ENCODE peak calls at places on chromosome 3, in six cellular contexts. O, R, M, L, Y and H are unnamed samples.

GRCh38 chr3:184733181-184733580 is 21.3 kb upstream of the MAGEF1 start:
- DNase-seq in O (no peak), M (no peak), Y (no peak), R (no peak), L (no peak), H (no peak)

GRCh38 chr3:134859341-134859740 is 64.3 kb downstream of the EPHB1 start:
- DNase-seq in M (no peak), Y (no peak), R (no peak), L (no peak), O (no peak), H (no peak)

GRCh38 chr3:138049157-138049919 is 39.4 kb downstream of the CLDN18 start:
- DNase-seq in L (no peak), M (peak; percentile 18), O (no peak), R (no peak), Y (no peak), H (no peak)

GRCh38 chr3:4821331-4821730 is 157.9 kb upstream of the BHLHE40 start:
- DNase-seq in M (no peak), R (no peak), O (no peak), L (no peak), Y (no peak), H (no peak)

GRCh38 chr3:51434746-51435323 is 43.8 kb downstream of the RBM15B start:
- DNase-seq in L (peak; percentile 61), R (peak; percentile 40), M (peak; percentile 45), Y (no peak), O (no peak), H (peak; percentile 64)

GRCh38 chr3:32423956-32424558 is 32.4 kb downstream of the CMTM7 start:
- DNase-seq in L (peak; percentile 46), Y (no peak), R (no peak), O (no peak), M (no peak), H (no peak)

GRCh38 chr3:185630182-185630622 is 44.1 kb downstream of the SENP2 start:
- DNase-seq in Y (peak; percentile 70), R (peak; percentile 89), L (no peak), M (no peak), O (no peak), H (no peak)

GRCh38 chr3:72679540-72680198 is 168.6 kb downstream of the SHQ1 start:
- DNase-seq in M (no peak), R (no peak), L (peak; percentile 11), O (no peak), Y (no peak), H (peak; percentile 69)

GRCh38 chr3:48553886-48554845 is 2.4 kb downstream of the PFKFB4 start:
- DNase-seq in O (no peak), L (no peak), Y (peak; percentile 12), R (peak; percentile 22), M (no peak), H (no peak)

GRCh38 chr3:106473576-106474506 is 605.0 kb upstream of the CBLB start:
- DNase-seq in O (no peak), L (no peak), R (no peak), M (no peak), Y (no peak), H (no peak)

GRCh38 chr3:139339219-139339906 is 4.5 kb upstream of the MRPS22 start:
- DNase-seq in O (no peak), M (no peak), Y (no peak), R (no peak), L (no peak), H (no peak)

GRCh38 chr3:71521940-71522876 is 61.3 kb downstream of the FOXP1 start:
- DNase-seq in R (peak; percentile 40), O (no peak), L (peak; percentile 24), M (no peak), Y (no peak), H (no peak)

GRCh38 chr3:73530030-73530411 is 94.7 kb downstream of the PDZRN3 start:
- DNase-seq in O (no peak), R (no peak), Y (no peak), M (no peak), L (no peak), H (peak; percentile 37)

GRCh38 chr3:69737396-69737795 is 1.9 kb upstream of the MITF start:
- DNase-seq in L (no peak), M (no peak), O (no peak), R (no peak), Y (no peak), H (no peak)

GRCh38 chr3:69739204-69740102 is at the start of gene MITF:
- DNase-seq in M (peak; percentile 80), L (no peak), Y (peak; percentile 97), O (peak; percentile 97), R (peak; percentile 97), H (peak; percentile 82)

GRCh38 chr3:69740103-69741021 is 1.1 kb downstream of the MITF start:
- DNase-seq in Y (peak; percentile 40), R (peak; percentile 65), M (no peak), L (no peak), O (no peak), H (no peak)

GRCh38 chr3:69738859-69739203 is 433 bp upstream of the MITF start:
- DNase-seq in L (no peak), M (no peak), O (no peak), Y (no peak), R (peak; percentile 53), H (no peak)

DNA sequence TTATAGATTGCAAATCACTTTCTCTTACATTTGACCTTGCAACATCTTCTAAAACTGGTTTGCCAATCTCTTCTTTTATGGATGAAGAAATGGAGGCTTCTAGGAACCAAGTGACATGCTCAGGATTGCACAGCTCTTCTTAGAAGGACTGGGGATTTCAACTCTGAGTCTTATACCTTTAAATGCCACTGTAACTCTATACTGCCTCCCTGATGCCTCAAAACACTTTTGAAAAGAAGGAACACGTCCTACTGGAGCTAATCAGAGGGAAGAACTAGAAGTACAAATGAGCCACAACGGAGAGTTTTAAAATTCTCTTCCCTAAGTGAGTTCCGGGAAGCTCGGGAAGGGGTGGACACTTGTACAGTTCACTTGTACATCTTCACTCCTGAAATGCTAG is 973 bp upstream of the MITF start:
- DNase-seq in L (no peak), Y (no peak), R (no peak), O (no peak), M (no peak), H (no peak)
- H3K4me3 ChIP-seq in L (no peak overlapping the region), Y (peak overlapping the region; percentile 67), R (peak overlapping the region; percentile 63), O (peak overlapping the region; percentile 93), M (peak overlapping the region; percentile 98), H (peak overlapping the region; percentile 78)

GRCh38 chr3:151393146-151393831 is 8.7 kb upstream of the P2RY12 start:
- DNase-seq in L (no peak), R (no peak), O (no peak), M (no peak), Y (no peak), H (no peak)

GRCh38 chr3:151387443-151388241 is 3.1 kb upstream of the P2RY12 start:
- DNase-seq in L (no peak), M (no peak), Y (no peak), O (no peak), R (peak; percentile 35), H (no peak)

GRCh38 chr3:151394611-151395010 is 10.1 kb upstream of the P2RY12 start:
- DNase-seq in O (no peak), R (no peak), M (no peak), Y (no peak), L (no peak), H (no peak)

GRCh38 chr3:151393961-151394360 is 9.4 kb upstream of the P2RY12 start:
- DNase-seq in R (no peak), O (no peak), M (no peak), Y (no peak), L (no peak), H (no peak)

DNA sequence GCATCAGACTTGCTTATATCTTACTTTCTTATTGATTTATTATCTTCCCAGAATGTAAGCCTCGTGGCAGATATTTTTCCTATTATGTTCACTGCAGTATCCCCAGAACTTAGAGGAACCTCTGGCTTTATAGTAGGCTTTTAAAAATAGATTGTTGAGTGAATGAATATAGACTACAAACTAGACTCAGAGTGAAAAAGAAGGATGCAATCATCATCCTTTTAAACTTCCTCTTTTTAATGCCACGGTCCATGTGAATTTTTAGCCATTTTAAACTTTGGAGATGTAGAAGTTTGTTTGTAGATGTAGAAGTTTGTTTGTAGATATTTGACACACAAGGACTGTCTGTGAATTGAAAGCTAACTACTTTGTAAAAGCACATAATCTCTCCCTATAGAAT is 7.2 kb upstream of the P2RY12 start:
- DNase-seq in O (no peak), M (no peak), R (no peak), Y (no peak), L (no peak), H (no peak)
- H3K4me1 ChIP-seq in O (no peaks in the 10 kb centered on the region), M (peaks cover 3% of the 10 kb centered on the region), R (no peaks in the 10 kb centered on the region), Y (no peaks in the 10 kb centered on the region), L (peaks cover 3% of the 10 kb centered on the region), H (no peaks in the 10 kb centered on the region)

GRCh38 chr3:133442518-133442917 is 42.7 kb downstream of the BFSP2 start:
- DNase-seq in R (no peak), L (no peak), O (no peak), Y (no peak), M (no peak), H (no peak)

GRCh38 chr3:133444071-133444774 is 44.4 kb downstream of the BFSP2 start:
- DNase-seq in M (no peak), Y (no peak), O (no peak), L (peak; percentile 67), R (no peak), H (peak; percentile 36)

GRCh38 chr3:133441867-133442270 is 42.0 kb downstream of the BFSP2 start:
- DNase-seq in M (no peak), R (no peak), L (no peak), Y (no peak), O (no peak), H (no peak)

GRCh38 chr3:133447751-133448477 is 48.1 kb downstream of the BFSP2 start:
- DNase-seq in O (no peak), M (no peak), R (no peak), Y (no peak), L (peak; percentile 83), H (no peak)

DNA sequence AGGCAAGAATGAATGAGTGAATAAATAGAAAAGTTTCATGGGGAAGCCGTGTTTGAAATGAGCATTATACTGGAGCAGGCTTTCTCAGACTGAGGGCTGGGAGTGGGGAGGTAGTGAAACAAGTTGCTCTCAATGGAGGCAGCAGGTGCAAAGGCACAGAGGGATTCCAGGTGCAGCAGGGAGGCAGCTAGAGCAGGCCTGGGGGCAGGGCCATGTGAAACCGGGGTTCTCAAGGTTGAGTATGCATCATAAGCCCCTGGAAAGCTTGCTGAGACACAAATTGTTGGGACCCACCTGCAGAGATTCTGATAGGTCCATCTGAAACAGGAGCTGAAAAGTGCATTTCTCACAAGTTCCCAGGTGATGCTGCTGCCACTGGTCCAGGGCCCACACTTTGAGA is 45.3 kb downstream of the BFSP2 start:
- DNase-seq in Y (no peak), O (no peak), L (peak; percentile 87), M (no peak), R (no peak), H (no peak)
- H3K27ac ChIP-seq in Y (no peak overlapping the region), O (no peak overlapping the region), L (peak overlapping the region; percentile 68), M (no peak overlapping the region), R (no peak overlapping the region), H (no peak overlapping the region)

GRCh38 chr3:160225181-160226025 is at the start of gene C3orf80:
- DNase-seq in Y (peak; percentile 52), L (peak; percentile 30), O (peak; percentile 83), R (peak; percentile 86), M (no peak), H (no peak)

GRCh38 chr3:160224256-160224655 is 966 bp upstream of the C3orf80 start:
- DNase-seq in L (no peak), R (no peak), O (no peak), Y (no peak), M (no peak), H (no peak)

GRCh38 chr3:160226026-160226739 is 961 bp downstream of the C3orf80 start:
- DNase-seq in M (no peak), Y (no peak), O (no peak), L (no peak), R (no peak), H (no peak)

GRCh38 chr3:160226740-160227048 is 1.5 kb downstream of the C3orf80 start:
- DNase-seq in Y (no peak), M (no peak), O (no peak), R (no peak), L (no peak), H (no peak)

GRCh38 chr3:160224811-160225180 is 426 bp upstream of the C3orf80 start:
- DNase-seq in L (no peak), O (no peak), M (no peak), Y (no peak), R (no peak), H (no peak)
- H3K4me3 ChIP-seq in L (no peak overlapping the region), O (peak overlapping the region; percentile 53), M (peak overlapping the region; percentile 37), Y (peak overlapping the region; percentile 54), R (peak overlapping the region; percentile 54), H (peak overlapping the region; percentile 56)